ENCODE peak calls at places on chromosomes 7 and 10, in nine cellular contexts. S is AG09319; A is dorsolateral prefrontal cortex; Q is HEK293T; J is NCI-H2029 treated with DMSO at 0.1 percent for 48 hours; T is mammary epithelial cell; X is Daoy; G is substantia nigra; P is stimulated activated CD4-positive, alpha-beta T cell treated with anti-CD3 and anti-CD28 coated beads, Interleukin-2, amount 100 ng/mL, for 48 hours. Y is an unnamed sample.

GRCh38 chr10:86353506-86354485 is 12.8 kb downstream of the GRID1 start:
- DNase-seq in S (no peak), A (no peak), Q (no peak), J (no peak), T (no peak), X (no peak), G (no peak), P (no peak), Y (no peak)

GRCh38 chr10:117936136-117936535 is 110.6 kb downstream of the RAB11FIP2 start:
- DNase-seq in S (peak), A (no peak), Q (no peak), J (no peak), T (no peak), X (peak), G (no peak), P (no peak), Y (no peak)

GRCh38 chr10:56266120-56266519 is 94.9 kb downstream of the ZWINT start:
- DNase-seq in S (no peak), A (no peak), Q (no peak), J (no peak), T (no peak), X (no peak), G (no peak), P (no peak), Y (no peak)

GRCh38 chr10:22427101-22427500 is 81.8 kb downstream of the SPAG6 start:
- DNase-seq in S (no peak), A (no peak), Q (peak), J (no peak), T (peak), X (peak), G (no peak), P (no peak), Y (peak)

GRCh38 chr7:69847921-69848612 is 249.8 kb downstream of the AUTS2 start:
- DNase-seq in S (no peak), A (no peak), Q (no peak), J (peak), T (no peak), X (no peak), G (no peak), P (no peak), Y (no peak)

GRCh38 chr10:75911426-75911825 is 480.0 kb downstream of the LRMDA start:
- DNase-seq in S (no peak), A (no peak), Q (no peak), J (no peak), T (peak), X (no peak), G (no peak), P (no peak), Y (no peak)

GRCh38 chr10:89805599-89806013 is 104.2 kb downstream of the KIF20B start:
- DNase-seq in S (no peak), A (no peak), Q (no peak), J (no peak), T (no peak), X (no peak), G (no peak), P (peak), Y (no peak)

GRCh38 chr10:52621635-52622079 is 150.9 kb downstream of the MBL2 start:
- DNase-seq in S (peak), A (no peak), Q (no peak), J (no peak), T (no peak), X (no peak), G (no peak), P (no peak), Y (no peak)

GRCh38 chr7:44858161-44858560 is 10.3 kb upstream of the H2AZ2 start:
- DNase-seq in S (no peak), A (no peak), Q (no peak), J (no peak), T (no peak), X (no peak), G (no peak), P (no peak), Y (no peak)

GRCh38 chr10:92839191-92840085 is 8.9 kb upstream of the EXOC6 start:
- DNase-seq in S (peak), A (no peak), Q (peak), J (no peak), T (no peak), X (peak), G (no peak), P (peak), Y (no peak)

GRCh38 chr7:130667593-130668257 is 823 bp downstream of the COPG2 start:
- DNase-seq in S (no peak), A (peak), Q (peak), J (no peak), T (no peak), X (peak), G (no peak), P (no peak), Y (no peak)

GRCh38 chr7:99473315-99473596 is 566 bp downstream of the ZNF789 start:
- DNase-seq in S (peak), A (no peak), Q (peak), J (no peak), T (peak), X (peak), G (no peak), P (no peak), Y (peak)

GRCh38 chr7:27834179-27834921 is 94.4 kb downstream of the TAX1BP1 start:
- DNase-seq in S (no peak), A (no peak), Q (no peak), J (no peak), T (no peak), X (no peak), G (no peak), P (no peak), Y (no peak)

GRCh38 chr10:133200621-133201031 is 29.4 kb upstream of the UTF1 start:
- DNase-seq in S (no peak), A (no peak), Q (no peak), J (no peak), T (no peak), X (no peak), G (no peak), P (no peak), Y (no peak)

GRCh38 chr7:44574286-44574872 is 671 bp upstream of the DDX56 start:
- DNase-seq in S (no peak), A (no peak), Q (no peak), J (peak), T (no peak), X (no peak), G (no peak), P (peak), Y (no peak)

GRCh38 chr7:134174797-134175261 is 47.7 kb downstream of the LRGUK start:
- DNase-seq in S (peak), A (no peak), Q (no peak), J (no peak), T (peak), X (peak), G (no peak), P (no peak), Y (peak)

GRCh38 chr7:256981-257646 is 32.9 kb upstream of the FOXL3 start:
- DNase-seq in S (no peak), A (no peak), Q (no peak), J (no peak), T (no peak), X (no peak), G (no peak), P (no peak), Y (no peak)

GRCh38 chr10:60384708-60385398 is 4.8 kb downstream of the ANK3 start:
- DNase-seq in S (peak), A (peak), Q (no peak), J (peak), T (peak), X (peak), G (no peak), P (no peak), Y (peak)

GRCh38 chr7:128922496-128923410 is 12.2 kb upstream of the KCP start:
- DNase-seq in S (no peak), A (no peak), Q (no peak), J (no peak), T (no peak), X (no peak), G (no peak), P (no peak), Y (no peak)

GRCh38 chr10:17066000-17066399 is 63.6 kb downstream of the CUBN start:
- DNase-seq in S (no peak), A (no peak), Q (no peak), J (no peak), T (no peak), X (no peak), G (no peak), P (no peak), Y (no peak)

GRCh38 chr10:53209941-53210611 is 437.5 kb upstream of the MBL2 start:
- DNase-seq in S (no peak), A (no peak), Q (peak), J (no peak), T (peak), X (no peak), G (no peak), P (no peak), Y (peak)

GRCh38 chr10:3486346-3487065 is 298.5 kb downstream of the KLF6 start:
- DNase-seq in S (no peak), A (no peak), Q (no peak), J (peak), T (peak), X (peak), G (no peak), P (no peak), Y (peak)

GRCh38 chr7:131327049-131327625 is 539 bp upstream of the MKLN1 start:
- DNase-seq in S (peak), A (peak), Q (peak), J (no peak), T (peak), X (peak), G (peak), P (no peak), Y (peak)

GRCh38 chr7:151415375-151416112 is 5.7 kb upstream of the WDR86 start:
- DNase-seq in S (no peak), A (no peak), Q (no peak), J (peak), T (peak), X (no peak), G (no peak), P (no peak), Y (no peak)

GRCh38 chr7:29177963-29178612 is 16.5 kb upstream of the CHN2 start:
- DNase-seq in S (no peak), A (no peak), Q (no peak), J (no peak), T (no peak), X (peak), G (peak), P (no peak), Y (no peak)

GRCh38 chr7:121107923-121108498 is 119.5 kb downstream of the CPED1 start:
- DNase-seq in S (peak), A (no peak), Q (peak), J (peak), T (peak), X (peak), G (no peak), P (no peak), Y (peak)

GRCh38 chr7:18317956-18318355 is 177.6 kb upstream of the HDAC9 start:
- DNase-seq in S (no peak), A (no peak), Q (no peak), J (no peak), T (no peak), X (no peak), G (no peak), P (no peak), Y (no peak)

GRCh38 chr10:84416245-84416555 is 87.8 kb downstream of the CCSER2 start:
- DNase-seq in S (no peak), A (no peak), Q (no peak), J (no peak), T (no peak), X (no peak), G (no peak), P (no peak), Y (no peak)

GRCh38 chr7:99031496-99031895 is 112.4 kb downstream of the SMURF1 start:
- DNase-seq in S (no peak), A (no peak), Q (no peak), J (no peak), T (no peak), X (no peak), G (no peak), P (no peak), Y (no peak)

GRCh38 chr7:107035446-107035845 is 9.1 kb upstream of the PRKAR2B start:
- DNase-seq in S (no peak), A (no peak), Q (no peak), J (no peak), T (peak), X (peak), G (no peak), P (no peak), Y (peak)

GRCh38 chr7:155893176-155893575 is 80.9 kb upstream of the SHH start:
- DNase-seq in S (no peak), A (no peak), Q (no peak), J (no peak), T (no peak), X (no peak), G (no peak), P (no peak), Y (no peak)

GRCh38 chr7:107559864-107560263 is 3.9 kb downstream of the COG5 start:
- DNase-seq in S (no peak), A (no peak), Q (no peak), J (no peak), T (peak), X (peak), G (no peak), P (no peak), Y (no peak)

GRCh38 chr7:3482147-3482921 is 181.3 kb downstream of the SDK1 start:
- DNase-seq in S (no peak), A (no peak), Q (peak), J (peak), T (peak), X (peak), G (no peak), P (no peak), Y (peak)

GRCh38 chr7:46123-46829 is 146.1 kb upstream of the FAM20C start:
- DNase-seq in S (no peak), A (no peak), Q (no peak), J (no peak), T (no peak), X (no peak), G (no peak), P (no peak), Y (no peak)

GRCh38 chr7:148622887-148623585 is 32.5 kb downstream of the C7orf33 start:
- DNase-seq in S (no peak), A (no peak), Q (peak), J (no peak), T (no peak), X (no peak), G (no peak), P (no peak), Y (no peak)

GRCh38 chr7:103811997-103812396 is 177.5 kb downstream of the RELN start:
- DNase-seq in S (no peak), A (no peak), Q (no peak), J (peak), T (peak), X (no peak), G (no peak), P (no peak), Y (peak)

GRCh38 chr10:119658274-119658673 is 7.1 kb downstream of the BAG3 start:
- DNase-seq in S (peak), A (peak), Q (no peak), J (no peak), T (peak), X (peak), G (no peak), P (no peak), Y (peak)

GRCh38 chr10:110416776-110417732 is 80.7 kb upstream of the DUSP5 start:
- DNase-seq in S (no peak), A (no peak), Q (no peak), J (no peak), T (peak), X (no peak), G (no peak), P (no peak), Y (peak)

GRCh38 chr7:26091933-26092332 is 60.1 kb upstream of the NFE2L3 start:
- DNase-seq in S (no peak), A (no peak), Q (peak), J (no peak), T (peak), X (peak), G (no peak), P (no peak), Y (no peak)